ENCODE peak calls at places on chromosomes 1 and 21, in five cellular contexts. U, X, C, V and M are unnamed samples.

GRCh38 chr21:38679531-38679930 is 126.2 kb upstream of the ETS2 start:
- DNase-seq in U (no peak), X (peak), C (no peak), V (peak), M (peak)

GRCh38 chr21:37626320-37626719 is 259.7 kb downstream of the DYRK1A start:
- DNase-seq in U (no peak), X (no peak), C (no peak), V (no peak), M (no peak)

GRCh38 chr1:198155253-198155652 is 1.5 kb upstream of the NEK7 start:
- DNase-seq in U (peak), X (peak), C (no peak), V (peak), M (peak)

GRCh38 chr1:31689394-31689793 is 14.4 kb downstream of the COL16A1 start:
- DNase-seq in U (no peak), X (no peak), C (no peak), V (no peak), M (no peak)

GRCh38 chr1:50308883-50309282 is 114.4 kb downstream of the DMRTA2 start:
- DNase-seq in U (no peak), X (peak), C (peak), V (peak), M (peak)

GRCh38 chr1:43367026-43367903 is 546 bp downstream of the ELOVL1 start:
- DNase-seq in U (no peak), X (peak), C (peak), V (no peak), M (no peak)

GRCh38 chr1:105793541-105794146 is 1262.8 kb upstream of the PRMT6 start:
- DNase-seq in U (no peak), X (no peak), C (peak), V (peak), M (peak)

GRCh38 chr1:208766812-208767211 is 522.6 kb upstream of the PLXNA2 start:
- DNase-seq in U (no peak), X (no peak), C (no peak), V (no peak), M (no peak)

GRCh38 chr1:78053498-78053897 is 7.7 kb downstream of the GIPC2 start:
- DNase-seq in U (no peak), X (no peak), C (no peak), V (no peak), M (no peak)

GRCh38 chr21:38951095-38951745 is 145.5 kb downstream of the ETS2 start:
- DNase-seq in U (no peak), X (no peak), C (no peak), V (no peak), M (no peak)

DNA sequence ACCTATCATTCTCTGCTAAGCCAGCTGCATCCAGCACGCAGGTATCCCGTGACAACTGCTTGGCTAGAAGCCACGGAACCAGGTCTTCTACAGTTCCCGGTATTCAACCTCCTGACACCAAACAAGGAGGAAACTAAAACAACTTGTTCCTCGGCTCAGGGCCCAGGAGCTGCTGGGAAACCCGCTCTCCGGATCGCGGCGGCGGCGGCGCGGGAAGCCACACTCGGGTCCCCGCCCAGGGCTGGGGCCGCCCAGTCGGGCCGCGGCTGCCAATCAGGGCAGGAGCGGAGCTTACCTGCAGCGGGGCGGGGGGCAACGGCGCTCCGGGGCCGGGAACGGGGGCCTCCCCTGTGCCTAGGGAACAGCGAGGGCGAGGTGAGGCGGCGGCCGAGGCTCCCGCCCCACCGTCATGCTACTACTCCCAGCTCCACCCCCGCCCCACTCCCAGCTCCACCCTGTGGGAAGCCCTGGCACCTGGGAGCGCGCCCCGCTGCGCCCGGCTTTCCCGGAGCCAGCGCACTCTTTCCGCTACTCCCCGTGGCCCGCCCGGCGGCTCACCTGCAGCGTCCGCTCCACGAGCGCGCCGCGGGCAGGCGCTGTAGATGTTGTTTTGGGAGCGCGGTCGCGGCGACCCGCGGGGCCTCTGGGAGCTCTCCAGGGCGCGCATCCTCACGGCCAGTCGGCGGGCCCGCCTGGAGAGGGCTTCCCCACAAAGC is 12.1 kb downstream of the IL24 start:
- DNase-seq in U (peak), X (no peak), C (peak), V (peak), M (no peak)
- TF ChIP-seq CTCF in U (no peak), X (no peak), C (no peak), V (no peak), M (no peak)

DNA sequence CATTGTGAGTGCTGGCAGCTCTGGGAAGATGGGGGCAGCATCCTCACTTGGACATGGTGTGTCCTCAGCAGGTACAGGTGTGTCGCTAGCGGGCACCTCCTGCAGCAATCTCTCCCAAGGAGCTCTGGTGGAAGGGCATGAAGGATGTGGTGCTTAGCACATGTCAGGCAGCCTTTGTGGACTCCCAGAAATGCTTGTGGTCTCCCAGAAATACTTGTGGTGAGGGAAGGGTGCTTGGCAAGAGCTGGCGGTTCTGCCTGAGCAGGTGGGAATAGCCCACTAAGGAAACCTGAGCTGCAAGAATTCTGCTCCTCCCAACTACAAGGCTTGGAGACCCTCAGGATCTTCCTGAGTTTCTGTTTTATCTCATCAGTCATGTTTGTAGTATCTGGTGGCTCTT is 371.6 kb downstream of the PRDM2 start:
- DNase-seq in U (no peak), X (peak), C (no peak), V (no peak), M (no peak)
- TF ChIP-seq CTCF in U (no peak), X (no peak), C (no peak), V (no peak), M (no peak)

DNA sequence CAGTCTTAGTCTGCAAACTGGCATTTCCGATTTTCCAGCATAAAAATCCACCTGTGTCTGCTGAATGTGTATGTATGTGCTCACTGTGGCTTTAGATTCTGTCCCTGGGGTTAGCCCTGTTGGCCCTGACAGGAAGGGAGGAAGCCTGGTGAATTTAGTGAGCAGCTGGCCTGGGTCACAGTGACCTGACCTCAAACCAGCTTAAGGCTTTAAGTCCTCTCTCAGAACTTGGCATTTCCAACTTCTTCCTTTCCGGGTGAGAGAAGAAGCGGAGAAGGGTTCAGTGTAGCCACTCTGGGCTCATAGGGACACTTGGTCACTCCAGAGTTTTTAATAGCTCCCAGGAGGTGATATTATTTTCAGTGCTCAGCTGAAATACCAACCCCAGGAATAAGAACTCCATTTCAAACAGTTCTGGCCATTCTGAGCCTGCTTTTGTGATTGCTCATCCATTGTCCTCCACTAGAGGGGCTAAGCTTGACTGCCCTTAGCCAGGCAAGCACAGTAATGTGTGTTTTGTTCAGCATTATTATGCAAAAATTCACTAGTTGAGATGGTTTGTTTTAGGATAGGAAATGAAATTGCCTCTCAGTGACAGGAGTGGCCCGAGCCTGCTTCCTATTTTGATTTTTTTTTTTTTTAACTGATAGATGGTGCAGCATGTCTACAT is 2.5 kb upstream of the OLFML3 start:
- DNase-seq in U (no peak), X (peak), C (no peak), V (peak), M (peak)
- TF ChIP-seq CTCF in U (peak), X (peak), C (peak), V (peak), M (peak)

GRCh38 chr1:216523043-216523442 is 99.8 kb upstream of the USH2A start:
- DNase-seq in U (no peak), X (no peak), C (no peak), V (no peak), M (no peak)
- TF ChIP-seq CTCF in U (no peak), X (no peak), C (no peak), V (no peak), M (no peak)

GRCh38 chr1:29230553-29231378 is at the start of gene MECR:
- DNase-seq in U (peak), X (peak), C (peak), V (peak), M (peak)
- TF ChIP-seq CTCF in U (no peak), X (no peak), C (no peak), V (peak), M (no peak)

DNA sequence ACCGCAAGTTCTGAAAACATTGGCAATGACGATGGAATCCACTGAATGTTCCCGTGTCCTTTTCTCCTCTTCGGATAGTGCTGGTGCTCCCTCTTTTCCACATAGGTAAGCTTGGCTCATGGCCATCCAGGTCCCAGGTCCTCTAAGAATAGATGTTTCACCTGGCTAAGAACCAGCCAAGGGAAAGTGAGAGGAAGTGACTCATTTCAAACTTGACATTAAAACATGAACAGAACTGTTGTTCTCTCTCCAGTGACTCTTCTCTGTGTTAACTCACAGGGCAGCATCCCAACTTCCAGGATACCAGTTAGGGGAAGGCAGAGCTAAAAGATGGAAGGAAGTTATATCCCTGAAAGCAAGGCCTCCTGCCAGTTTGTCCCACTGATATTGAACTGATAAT is 493.8 kb upstream of the CHRM3 start:
- DNase-seq in U (no peak), X (peak), C (no peak), V (no peak), M (no peak)
- TF ChIP-seq CTCF in U (no peak), X (no peak), C (no peak), V (no peak), M (no peak)